ENCODE peak calls at places on chromosomes 2 and 18, in six cellular contexts. F is caudate nucleus, E is pancreas, K is WERI-Rb-1, N is colonic mucosa, V is stomach. D is an unnamed sample.

GRCh38 chr2:177758591-177759371 is 313.8 kb downstream of the PDE11A start:
- DNase-seq in K (peak; percentile 38), E (no peak), F (no peak), N (no peak), V (no peak), D (peak; percentile 72)

GRCh38 chr2:201471732-201472395 is 20.3 kb downstream of the STRADB start:
- DNase-seq in F (no peak), K (no peak), V (no peak), N (no peak), E (no peak), D (no peak)

GRCh38 chr2:100416939-100417744 is at the start of gene CHST10:
- DNase-seq in E (peak; percentile 50), K (peak; percentile 73), N (peak; percentile 24), F (no peak), V (peak; percentile 59), D (peak; percentile 71)

GRCh38 chr2:237075749-237076599 is 9.7 kb upstream of the COPS8 start:
- DNase-seq in V (peak; percentile 34), F (no peak), K (no peak), N (no peak), E (no peak), D (no peak)

GRCh38 chr2:195370167-195370943 is 286.7 kb upstream of the SLC39A10 start:
- DNase-seq in E (no peak), V (no peak), N (no peak), K (no peak), F (no peak), D (no peak)

GRCh38 chr2:120936476-120937334 is 201.0 kb downstream of the GLI2 start:
- DNase-seq in F (no peak), E (no peak), V (no peak), K (no peak), N (no peak), D (no peak)

GRCh38 chr2:25378731-25379490 is 37.2 kb upstream of the DNMT3A start:
- DNase-seq in F (no peak), N (no peak), E (no peak), K (peak; percentile 9), V (peak; percentile 16), D (no peak)

GRCh38 chr18:57984490-57985109 is 59.4 kb upstream of the NEDD4L start:
- DNase-seq in N (no peak), K (peak; percentile 63), E (no peak), F (no peak), V (no peak), D (no peak)

GRCh38 chr18:4468515-4468914 is 13.4 kb upstream of the DLGAP1 start:
- DNase-seq in N (no peak), E (no peak), F (no peak), K (no peak), V (no peak), D (no peak)

GRCh38 chr2:111705711-111706323 is 178.2 kb downstream of the ANAPC1 start:
- DNase-seq in F (no peak), E (no peak), V (no peak), N (no peak), K (no peak), D (peak; percentile 46)

GRCh38 chr18:25033747-25034471 is 318.1 kb downstream of the ZNF521 start:
- DNase-seq in F (no peak), E (no peak), N (no peak), V (no peak), K (no peak), D (no peak)

GRCh38 chr2:9554841-9555337 is 741 bp downstream of the ADAM17 start:
- DNase-seq in K (peak; percentile 60), F (no peak), N (peak; percentile 66), V (no peak), E (no peak), D (peak; percentile 78)

GRCh38 chr2:223797073-223797472 is 40.3 kb downstream of the AP1S3 start:
- DNase-seq in N (no peak), F (no peak), K (no peak), E (no peak), V (peak; percentile 56), D (no peak)

GRCh38 chr2:126656311-126657145 is 570 bp downstream of the GYPC start:
- DNase-seq in V (no peak), K (no peak), N (no peak), E (no peak), F (no peak), D (peak; percentile 32)

GRCh38 chr18:32815881-32816280 is 43.1 kb upstream of the KLHL14 start:
- DNase-seq in N (no peak), V (no peak), E (no peak), K (no peak), F (no peak), D (no peak)

GRCh38 chr2:117703868-117704267 is 110.6 kb upstream of the DDX18 start:
- DNase-seq in N (no peak), F (no peak), K (no peak), V (no peak), E (no peak), D (no peak)

GRCh38 chr2:161358838-161359237 is 50.6 kb downstream of the PSMD14 start:
- DNase-seq in K (no peak), V (no peak), F (no peak), N (no peak), E (no peak), D (no peak)

GRCh38 chr2:235087812-235088607 is 136.2 kb downstream of the SH3BP4 start:
- DNase-seq in E (peak; percentile 58), V (peak; percentile 37), N (no peak), K (no peak), F (no peak), D (no peak)

GRCh38 chr2:181305151-181306123 is 151.7 kb upstream of the ITGA4 start:
- DNase-seq in K (no peak), V (no peak), N (peak; percentile 24), E (no peak), F (no peak), D (no peak)

GRCh38 chr18:13216732-13217465 is 1.7 kb upstream of the LDLRAD4 start:
- DNase-seq in V (peak; percentile 46), F (no peak), K (peak; percentile 60), E (peak; percentile 42), N (peak; percentile 44), D (peak; percentile 48)

GRCh38 chr2:218985021-218985324 is at the start of gene FEV:
- DNase-seq in F (no peak), E (peak; percentile 18), V (no peak), K (peak; percentile 32), N (no peak), D (no peak)

GRCh38 chr18:33833847-33834246 is 255.8 kb downstream of the ASXL3 start:
- DNase-seq in V (no peak), N (no peak), E (no peak), F (no peak), K (no peak), D (peak; percentile 47)

GRCh38 chr2:175929850-175930249 is 72.2 kb downstream of the LNPK start:
- DNase-seq in V (no peak), K (no peak), E (no peak), F (no peak), N (no peak), D (no peak)

GRCh38 chr18:59900222-59901128 is 679 bp downstream of the PMAIP1 start:
- DNase-seq in E (no peak), V (peak; percentile 44), K (peak; percentile 61), N (peak; percentile 59), F (no peak), D (peak; percentile 90)

GRCh38 chr18:56982756-56983155 is 164.1 kb upstream of the BOD1L2 start:
- DNase-seq in V (no peak), F (no peak), K (no peak), N (no peak), E (no peak), D (no peak)

GRCh38 chr2:46508734-46509133 is 29.4 kb downstream of the TMEM247 start:
- DNase-seq in K (no peak), V (no peak), E (no peak), F (no peak), N (no peak), D (no peak)

GRCh38 chr2:2187196-2187595 is 143.9 kb downstream of the MYT1L start:
- DNase-seq in E (no peak), N (no peak), K (no peak), V (no peak), F (no peak), D (no peak)

GRCh38 chr2:226644342-226644957 is 155.2 kb downstream of the IRS1 start:
- DNase-seq in K (no peak), V (no peak), E (no peak), F (no peak), N (no peak), D (no peak)
- H3K27ac ChIP-seq in K (no peak overlapping the region), V (no peak overlapping the region), E (no peak overlapping the region), F (no peak overlapping the region), N (no peak overlapping the region), D (no peak overlapping the region)

DNA sequence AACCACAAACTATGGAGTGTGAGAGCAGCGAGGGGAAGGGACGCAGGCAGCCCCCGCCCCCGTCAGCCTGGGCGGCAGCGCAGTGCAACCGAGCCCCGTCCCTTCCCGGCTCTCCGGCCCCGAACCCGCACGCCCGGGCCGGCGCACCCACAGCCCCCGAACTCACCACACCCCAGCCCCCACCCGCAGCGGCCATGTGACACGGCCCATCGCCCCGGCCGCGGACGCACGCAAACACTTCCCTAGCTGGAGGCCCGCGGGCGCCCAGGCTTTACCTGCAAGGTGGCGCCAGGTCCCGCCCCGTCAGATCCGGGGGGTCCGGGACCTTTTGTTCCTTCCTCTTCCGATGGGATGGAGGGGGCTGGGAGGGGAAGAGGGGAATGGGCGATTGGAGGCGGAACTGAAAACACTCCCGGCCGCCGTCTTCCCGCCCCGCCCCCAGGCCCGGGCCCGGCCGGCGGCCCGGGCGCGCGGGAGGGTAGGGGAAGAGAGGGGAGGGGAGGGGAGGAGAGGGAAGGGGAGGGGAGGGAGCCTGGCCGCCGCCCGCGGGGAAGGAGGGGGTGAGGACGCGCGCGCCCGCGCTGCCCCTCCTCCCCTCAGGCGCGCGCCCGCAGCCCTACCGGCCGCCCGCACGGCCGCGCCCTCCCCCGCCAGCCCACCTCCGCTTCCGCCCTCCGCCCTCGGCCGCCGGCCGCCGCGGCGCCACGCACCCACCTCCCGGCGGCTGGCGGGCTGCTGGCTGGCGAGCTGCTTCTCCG is at the start of gene SMAD2:
- DNase-seq in K (peak; percentile 92), F (no peak), E (peak; percentile 88), N (peak; percentile 87), V (peak; percentile 85), D (peak; percentile 84)
- H3K27ac ChIP-seq in K (peak within 1 kb of the TSS; percentile 94), F (peak within 1 kb of the TSS; percentile 95), E (peak within 1 kb of the TSS; percentile 86), N (peak within 1 kb of the TSS; percentile 99), V (peak within 1 kb of the TSS; percentile 89), D (peak within 1 kb of the TSS; percentile 95)

GRCh38 chr18:35470440-35470839 is 27.3 kb downstream of the INO80C start:
- DNase-seq in F (no peak), E (no peak), N (no peak), V (peak; percentile 52), K (peak; percentile 47), D (no peak)
- H3K27ac ChIP-seq in F (peak overlapping the region; percentile 20), E (no peak overlapping the region), N (no peak overlapping the region), V (peak overlapping the region; percentile 10), K (no peak overlapping the region), D (no peak overlapping the region)

DNA sequence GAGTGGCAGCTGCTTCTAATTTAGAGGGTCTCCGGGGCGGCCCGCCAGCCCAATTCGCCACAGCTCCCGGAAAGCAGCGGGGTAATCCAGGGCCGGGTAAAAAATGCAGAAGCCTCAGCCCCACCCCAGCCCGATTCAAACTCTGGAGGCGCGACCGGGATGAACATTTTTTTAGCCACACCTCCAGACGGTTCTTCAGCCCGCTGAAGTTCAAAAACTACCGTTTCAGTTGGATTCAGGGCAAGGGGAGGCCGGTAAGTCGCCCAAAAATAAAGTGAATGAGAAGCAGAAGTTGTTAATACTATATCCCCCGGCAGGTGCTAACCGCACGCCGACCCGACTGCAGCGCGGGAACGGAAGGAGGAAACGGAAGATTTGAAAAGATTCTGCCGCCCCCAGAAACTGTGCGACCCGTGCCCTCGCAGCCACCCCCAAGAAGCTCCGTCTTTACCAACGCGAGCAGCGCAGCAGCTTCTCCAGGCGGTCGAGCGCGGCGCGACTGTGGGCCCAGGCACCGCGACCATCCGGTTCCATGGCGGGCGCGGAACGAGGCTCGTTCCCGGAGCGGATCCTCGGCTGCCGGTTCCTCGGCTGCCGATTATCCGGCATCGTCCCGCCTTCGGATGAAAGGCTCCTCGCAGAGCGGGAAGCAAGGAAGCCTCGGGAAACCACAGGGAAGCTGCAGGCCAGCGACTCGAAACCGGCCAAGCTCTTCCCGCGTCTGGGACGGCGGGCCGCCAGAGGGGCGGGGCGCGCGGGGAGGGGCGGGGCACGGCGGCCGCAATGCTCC is at the start of gene BARD1:
- DNase-seq in N (peak; percentile 81), K (peak; percentile 55), F (no peak), E (peak; percentile 29), V (peak; percentile 41), D (peak; percentile 79)
- H3K27ac ChIP-seq in N (peak within 1 kb of the TSS; percentile 95), K (peak within 1 kb of the TSS; percentile 100), F (peak within 1 kb of the TSS; percentile 70), E (peak within 1 kb of the TSS; percentile 72), V (peak within 1 kb of the TSS; percentile 98), D (peak within 1 kb of the TSS; percentile 96)

D was measured in A673.